ENCODE peak calls at places on chromosomes 1 and 21, in four cellular contexts. B, X, D and F are unnamed samples.

GRCh38 chr1:32989160-32989894 is 24.7 kb upstream of the RNF19B start:
- DNase-seq in B (peak), X (no peak), D (peak), F (no peak)

GRCh38 chr1:162682013-162682419 is 49.8 kb downstream of the DDR2 start:
- DNase-seq in B (no peak), X (no peak), D (peak), F (no peak)

GRCh38 chr1:60108223-60108622 is 34.7 kb upstream of the C1orf87 start:
- DNase-seq in B (no peak), X (no peak), D (no peak), F (no peak)

GRCh38 chr21:41736423-41736822 is 30.4 kb downstream of the RIPK4 start:
- DNase-seq in B (no peak), X (no peak), D (no peak), F (no peak)

GRCh38 chr1:218350909-218351616 is 5.9 kb downstream of the TGFB2 start:
- DNase-seq in B (no peak), X (no peak), D (no peak), F (no peak)

GRCh38 chr1:88433556-88433955 is 250.5 kb upstream of the PKN2 start:
- DNase-seq in B (no peak), X (no peak), D (no peak), F (no peak)

GRCh38 chr1:205432116-205432515 is 10.3 kb upstream of the LEMD1 start:
- DNase-seq in B (peak), X (no peak), D (no peak), F (no peak)

GRCh38 chr1:199646761-199647160 is 380.7 kb upstream of the NR5A2 start:
- DNase-seq in B (no peak), X (no peak), D (no peak), F (no peak)

GRCh38 chr1:39272027-39272790 is 67.7 kb downstream of the MACF1 start:
- DNase-seq in B (no peak), X (peak), D (peak), F (no peak)

GRCh38 chr1:13781907-13782633 is 82.1 kb downstream of the PRDM2 start:
- DNase-seq in B (no peak), X (no peak), D (no peak), F (no peak)

GRCh38 chr1:211328084-211328694 is 1.6 kb downstream of the TRAF5 start:
- DNase-seq in B (no peak), X (no peak), D (no peak), F (no peak)

GRCh38 chr1:213724640-213725536 is 262.9 kb upstream of the PROX1 start:
- DNase-seq in B (no peak), X (no peak), D (no peak), F (no peak)

GRCh38 chr21:15993951-15994350 is 264.2 kb downstream of the USP25 start:
- DNase-seq in B (no peak), X (no peak), D (no peak), F (no peak)

GRCh38 chr21:16002872-16003466 is 273.2 kb downstream of the USP25 start:
- DNase-seq in B (no peak), X (no peak), D (no peak), F (no peak)

GRCh38 chr21:16004523-16004922 is 274.7 kb downstream of the USP25 start:
- DNase-seq in B (no peak), X (no peak), D (no peak), F (no peak)

GRCh38 chr21:16004121-16004520 is 274.3 kb downstream of the USP25 start:
- DNase-seq in B (no peak), X (no peak), D (no peak), F (no peak)

DNA sequence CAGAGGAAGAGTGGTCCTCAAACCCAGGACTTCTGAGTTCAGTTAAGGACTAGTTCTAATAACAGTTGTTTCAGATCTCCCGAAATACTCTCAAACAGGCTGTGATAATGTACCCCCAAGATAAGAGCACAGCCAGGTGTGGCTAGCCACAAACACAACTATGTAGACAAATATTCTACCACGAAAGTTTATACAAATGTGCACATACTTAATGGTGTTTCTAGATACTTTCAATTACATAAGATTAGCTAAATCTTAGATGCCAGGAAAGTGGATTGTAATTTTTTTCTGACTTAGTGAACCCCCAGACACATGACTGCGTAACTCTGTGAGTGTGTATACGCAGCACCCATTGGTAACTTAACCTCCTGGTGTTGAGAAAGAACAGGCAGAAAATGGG is 270.0 kb downstream of the USP25 start:
- DNase-seq in B (no peak), X (no peak), D (no peak), F (no peak)
- TF ChIP-seq CTCF in B (no peak), X (no peak), D (no peak), F (no peak)

GRCh38 chr21:45150630-45151265 is 76.4 kb downstream of the ADARB1 start:
- DNase-seq in B (peak), X (no peak), D (no peak), F (no peak)

GRCh38 chr21:45151484-45152115 is 77.2 kb downstream of the ADARB1 start:
- DNase-seq in B (peak), X (no peak), D (no peak), F (no peak)

GRCh38 chr21:45153358-45154318 is 79.3 kb downstream of the ADARB1 start:
- DNase-seq in B (peak), X (no peak), D (no peak), F (no peak)

GRCh38 chr21:45154511-45155508 is 80.4 kb downstream of the ADARB1 start:
- DNase-seq in B (peak), X (no peak), D (no peak), F (no peak)

GRCh38 chr21:45152265-45152746 is 77.9 kb downstream of the ADARB1 start:
- DNase-seq in B (peak), X (peak), D (no peak), F (no peak)
- TF ChIP-seq CTCF in B (no peak), X (no peak), D (no peak), F (no peak)

GRCh38 chr1:206974154-206974553 is 3.9 kb upstream of the FCAMR start:
- DNase-seq in B (peak), X (no peak), D (no peak), F (no peak)

GRCh38 chr1:206975313-206975712 is 5.1 kb upstream of the FCAMR start:
- DNase-seq in B (peak), X (no peak), D (no peak), F (no peak)

GRCh38 chr1:206978259-206978658 is 8.0 kb upstream of the FCAMR start:
- DNase-seq in B (no peak), X (no peak), D (no peak), F (no peak)

GRCh38 chr1:206982216-206982615 is 12.0 kb upstream of the FCAMR start:
- DNase-seq in B (no peak), X (peak), D (no peak), F (no peak)

GRCh38 chr1:206979379-206980043 is 9.3 kb upstream of the FCAMR start:
- DNase-seq in B (no peak), X (no peak), D (no peak), F (no peak)
- TF ChIP-seq CTCF in B (no peak), X (peak), D (peak), F (no peak)

GRCh38 chr1:236642763-236643162 is 38.4 kb upstream of the HEATR1 start:
- DNase-seq in B (no peak), X (no peak), D (no peak), F (no peak)
- TF ChIP-seq CTCF in B (no peak), X (no peak), D (no peak), F (no peak)